ENCODE peak calls at places on chromosomes 6 and 20, in six cellular contexts. L is EL; K is mucosa of gallbladder; V is stimulated activated CD4-positive, alpha-beta T cell treated with anti-CD3 and anti-CD28 coated beads, TNF-alpha, amount 100 ng/mL, for 48 hours; P is T-helper 17 cell; S is ecto neural progenitor cell. E is an unnamed sample.

GRCh38 chr20:36144336-36144735 is 10.2 kb upstream of the EPB41L1 start:
- DNase-seq in L (peak; percentile 51), V (no peak), S (no peak), P (no peak), K (no peak), E (no peak)

GRCh38 chr20:22740829-22741228 is 156.5 kb upstream of the FOXA2 start:
- DNase-seq in K (no peak), S (no peak), P (no peak), L (no peak), V (no peak), E (no peak)

GRCh38 chr6:45736134-45736533 is 279.5 kb downstream of the CLIC5 start:
- DNase-seq in S (no peak), V (no peak), P (no peak), K (no peak), L (no peak), E (no peak)

GRCh38 chr6:49935387-49935786 is 28.6 kb downstream of the DEFB114 start:
- DNase-seq in S (no peak), V (no peak), P (no peak), K (no peak), L (no peak), E (no peak)

GRCh38 chr20:497979-498378 is 35.6 kb upstream of the TBC1D20 start:
- DNase-seq in L (no peak), V (no peak), K (no peak), P (no peak), S (no peak), E (no peak)

GRCh38 chr6:144055121-144055931 is 40.0 kb downstream of the SF3B5 start:
- DNase-seq in V (no peak), L (no peak), P (no peak), S (no peak), K (no peak), E (no peak)

GRCh38 chr20:7161690-7162089 is 394.2 kb downstream of the BMP2 start:
- DNase-seq in P (no peak), K (no peak), V (no peak), S (no peak), L (no peak), E (no peak)

GRCh38 chr6:150345786-150346185 is 23.0 kb upstream of the IYD start:
- DNase-seq in L (peak; percentile 33), P (no peak), V (no peak), K (no peak), S (no peak), E (no peak)

GRCh38 chr20:58889334-58890072 is 37.0 kb downstream of the GNAS start:
- DNase-seq in K (no peak), V (no peak), L (peak; percentile 18), S (no peak), P (no peak), E (no peak)

GRCh38 chr20:35318502-35319157 is 26.4 kb upstream of the FAM83C start:
- DNase-seq in S (no peak), P (no peak), V (no peak), K (peak; percentile 88), L (peak; percentile 98), E (no peak)

GRCh38 chr6:44563397-44563796 is 175.9 kb downstream of the CDC5L start:
- DNase-seq in K (no peak), S (no peak), V (no peak), L (no peak), P (no peak), E (no peak)

GRCh38 chr6:154292855-154293519 is 63.6 kb downstream of the IPCEF1 start:
- DNase-seq in V (no peak), S (no peak), P (no peak), L (peak; percentile 74), K (no peak), E (no peak)

GRCh38 chr6:24974182-24975171 is 38.7 kb upstream of the RIPOR2 start:
- DNase-seq in V (no peak), L (no peak), K (no peak), P (peak; percentile 22), S (no peak), E (no peak)

GRCh38 chr6:76942203-76942971 is 520.9 kb downstream of the HTR1B start:
- DNase-seq in S (no peak), V (no peak), K (no peak), P (no peak), L (peak; percentile 23), E (no peak)

GRCh38 chr6:35736293-35736894 is 438 bp upstream of the ARMC12 start:
- DNase-seq in S (peak; percentile 86), P (peak; percentile 71), L (peak; percentile 71), K (peak; percentile 77), V (peak; percentile 86), E (peak; percentile 72)

GRCh38 chr6:56399672-56400263 is 152.4 kb upstream of the COL21A1 start:
- DNase-seq in S (no peak), K (peak; percentile 30), L (no peak), V (no peak), P (no peak), E (no peak)

GRCh38 chr20:35314460-35315198 is 22.4 kb upstream of the FAM83C start:
- DNase-seq in V (no peak), P (no peak), K (no peak), L (no peak), S (no peak), E (no peak)

GRCh38 chr6:151940307-151940706 is 132.8 kb downstream of the ESR1 start:
- DNase-seq in V (no peak), S (no peak), K (no peak), L (no peak), P (no peak), E (no peak)

GRCh38 chr6:147205690-147206600 is 1.7 kb downstream of the STXBP5 start:
- DNase-seq in V (no peak), S (no peak), P (no peak), K (peak; percentile 16), L (peak; percentile 37), E (no peak)